ENCODE peak calls at places on chromosomes 6 and 20, in seven cellular contexts. R is fibroblast of lung; J is AG04450; W is glomerular endothelial cell; M is activated CD4-positive, alpha-beta T cell treated with anti-CD3 and anti-CD28 coated beads, Interleukin-2, amount 50 U/mL, for 1 hour; H is NCI-H1092 treated with DMSO at 0.1 percent for 48 hours; C is mammary epithelial cell. O is an unnamed sample.

GRCh38 chr20:58017237-58017969 is 211.1 kb downstream of the ANKRD60 start:
- DNase-seq in R (peak), J (no peak), W (no peak), M (no peak), H (no peak), C (peak), O (no peak)

GRCh38 chr20:35199696-35200095 is 26.8 kb upstream of the MMP24 start:
- DNase-seq in R (peak), J (no peak), W (no peak), M (no peak), H (no peak), C (peak), O (peak)

GRCh38 chr6:48542191-48542590 is 431.2 kb upstream of the PTCHD4 start:
- DNase-seq in R (no peak), J (no peak), W (no peak), M (no peak), H (no peak), C (no peak), O (peak)

GRCh38 chr20:57653546-57653900 is 33.3 kb upstream of the ZBP1 start:
- DNase-seq in R (no peak), J (no peak), W (no peak), M (no peak), H (no peak), C (no peak), O (no peak)

GRCh38 chr6:143616741-143617140 is 61.0 kb upstream of the PHACTR2 start:
- DNase-seq in R (no peak), J (no peak), W (no peak), M (no peak), H (no peak), C (no peak), O (no peak)

GRCh38 chr20:41717464-41717863 is 99.3 kb upstream of the CHD6 start:
- DNase-seq in R (no peak), J (no peak), W (no peak), M (no peak), H (peak), C (no peak), O (no peak)

GRCh38 chr6:153001767-153002612 is 519 bp downstream of the MTRF1L start:
- DNase-seq in R (peak), J (no peak), W (no peak), M (no peak), H (peak), C (no peak), O (no peak)

GRCh38 chr20:54219751-54220426 is 12.0 kb downstream of the PFDN4 start:
- DNase-seq in R (peak), J (no peak), W (no peak), M (no peak), H (peak), C (peak), O (no peak)

GRCh38 chr6:45563092-45563491 is 185.4 kb upstream of the SUPT3H start:
- DNase-seq in R (peak), J (no peak), W (no peak), M (no peak), H (no peak), C (no peak), O (no peak)

GRCh38 chr6:153595903-153596302 is 443.1 kb upstream of the OPRM1 start:
- DNase-seq in R (peak), J (no peak), W (no peak), M (no peak), H (no peak), C (peak), O (peak)

GRCh38 chr6:123570813-123571684 is 65.7 kb downstream of the TRDN start:
- DNase-seq in R (no peak), J (no peak), W (no peak), M (no peak), H (peak), C (no peak), O (no peak)

GRCh38 chr6:107129370-107129925 is 14.1 kb upstream of the BEND3 start:
- DNase-seq in R (peak), J (no peak), W (no peak), M (no peak), H (no peak), C (no peak), O (no peak)

GRCh38 chr6:158559895-158560786 is at the start of gene TMEM181:
- DNase-seq in R (peak), J (peak), W (no peak), M (peak), H (peak), C (peak), O (peak)

GRCh38 chr6:168107191-168107940 is 28.4 kb upstream of the FRMD1 start:
- DNase-seq in R (no peak), J (no peak), W (no peak), M (no peak), H (peak), C (no peak), O (no peak)

GRCh38 chr6:14635195-14635594 is 517.6 kb downstream of the CD83 start:
- DNase-seq in R (no peak), J (no peak), W (no peak), M (no peak), H (no peak), C (peak), O (no peak)

GRCh38 chr6:167047554-167047953 is 48.4 kb downstream of the CEP43 start:
- DNase-seq in R (no peak), J (no peak), W (no peak), M (peak), H (no peak), C (no peak), O (no peak)